ENCODE peak calls at places on chromosomes 1 and 21, in nine cellular contexts. L, Y, A, G, S, Q, Z, U and B are unnamed samples.

GRCh38 chr1:220881918-220882891 is 3.0 kb downstream of the HLX start:
- DNase-seq in L (no peak), Y (no peak), A (no peak), G (no peak), S (no peak), Q (no peak), Z (peak; percentile 45), U (peak; percentile 80), B (no peak)

GRCh38 chr1:227788279-227789041 is 27.0 kb upstream of the PRSS38 start:
- DNase-seq in L (no peak), Y (peak; percentile 61), A (peak; percentile 68), G (peak; percentile 65), S (peak; percentile 80), Q (no peak), Z (no peak), U (peak; percentile 92), B (peak; percentile 64)

GRCh38 chr1:6303397-6304012 is 42.6 kb upstream of the GPR153 start:
- DNase-seq in L (no peak), Y (no peak), A (no peak), G (no peak), S (no peak), Q (no peak), Z (no peak), U (no peak), B (no peak)

GRCh38 chr1:169106921-169107672 is 607 bp downstream of the ATP1B1 start:
- DNase-seq in L (no peak), Y (no peak), A (peak; percentile 27), G (no peak), S (no peak), Q (no peak), Z (peak; percentile 23), U (peak; percentile 61), B (no peak)

GRCh38 chr1:10122926-10123325 is 87.4 kb upstream of the KIF1B start:
- DNase-seq in L (no peak), Y (no peak), A (no peak), G (no peak), S (no peak), Q (no peak), Z (peak; percentile 43), U (no peak), B (no peak)

GRCh38 chr1:15429701-15430149 is 8.5 kb upstream of the CTRC start:
- DNase-seq in L (no peak), Y (no peak), A (no peak), G (peak; percentile 75), S (no peak), Q (no peak), Z (peak; percentile 37), U (no peak), B (no peak)

GRCh38 chr1:234498448-234499118 is 19.6 kb upstream of the TARBP1 start:
- DNase-seq in L (no peak), Y (no peak), A (no peak), G (peak; percentile 35), S (no peak), Q (no peak), Z (peak; percentile 20), U (no peak), B (no peak)

GRCh38 chr1:74343191-74343590 is 108.0 kb downstream of the TNNI3K start:
- DNase-seq in L (no peak), Y (no peak), A (no peak), G (no peak), S (no peak), Q (no peak), Z (no peak), U (peak; percentile 39), B (no peak)

GRCh38 chr1:155040358-155041093 is 6.9 kb downstream of the DCST1 start:
- DNase-seq in L (no peak), Y (no peak), A (no peak), G (no peak), S (no peak), Q (no peak), Z (no peak), U (no peak), B (no peak)

GRCh38 chr1:220872296-220872695 is 6.9 kb upstream of the HLX start:
- DNase-seq in L (no peak), Y (no peak), A (no peak), G (no peak), S (no peak), Q (no peak), Z (no peak), U (no peak), B (no peak)

GRCh38 chr1:204726478-204726877 is 40.9 kb upstream of the LRRN2 start:
- DNase-seq in L (no peak), Y (peak; percentile 96), A (no peak), G (peak; percentile 74), S (no peak), Q (no peak), Z (peak; percentile 4), U (no peak), B (no peak)

GRCh38 chr1:15684468-15685283 is 556 bp downstream of the PLEKHM2 start:
- DNase-seq in L (no peak), Y (peak; percentile 60), A (peak; percentile 37), G (no peak), S (no peak), Q (no peak), Z (no peak), U (peak; percentile 54), B (no peak)

GRCh38 chr1:87358219-87358618 is 29.5 kb downstream of the LMO4 start:
- DNase-seq in L (no peak), Y (no peak), A (no peak), G (no peak), S (no peak), Q (no peak), Z (no peak), U (no peak), B (no peak)

GRCh38 chr1:18724001-18724411 is 93.4 kb downstream of the PAX7 start:
- DNase-seq in L (no peak), Y (no peak), A (no peak), G (no peak), S (no peak), Q (no peak), Z (no peak), U (peak; percentile 33), B (no peak)

GRCh38 chr1:66984491-66984890 is 59.7 kb downstream of the MIER1 start:
- DNase-seq in L (no peak), Y (no peak), A (no peak), G (no peak), S (no peak), Q (no peak), Z (no peak), U (no peak), B (no peak)

GRCh38 chr1:204320413-204320812 is 39.3 kb downstream of the PLEKHA6 start:
- DNase-seq in L (no peak), Y (no peak), A (no peak), G (peak; percentile 90), S (no peak), Q (no peak), Z (peak; percentile 72), U (no peak), B (no peak)

GRCh38 chr1:240562111-240562590 is 49.8 kb downstream of the GREM2 start:
- DNase-seq in L (no peak), Y (no peak), A (no peak), G (no peak), S (no peak), Q (no peak), Z (peak; percentile 62), U (no peak), B (no peak)

GRCh38 chr1:192104852-192105251 is 53.4 kb upstream of the RGS18 start:
- DNase-seq in L (no peak), Y (no peak), A (no peak), G (peak; percentile 60), S (no peak), Q (no peak), Z (peak; percentile 52), U (no peak), B (no peak)

GRCh38 chr1:180643693-180644092 is 11.9 kb downstream of the XPR1 start:
- DNase-seq in L (no peak), Y (no peak), A (no peak), G (no peak), S (no peak), Q (peak; percentile 11), Z (peak; percentile 38), U (no peak), B (no peak)

GRCh38 chr1:94011709-94012590 is 102.7 kb upstream of the GCLM start:
- DNase-seq in L (no peak), Y (no peak), A (no peak), G (peak; percentile 63), S (no peak), Q (no peak), Z (no peak), U (no peak), B (no peak)

GRCh38 chr1:197526736-197527371 is 248.4 kb downstream of the DENND1B start:
- DNase-seq in L (no peak), Y (peak; percentile 1), A (no peak), G (peak; percentile 43), S (no peak), Q (no peak), Z (peak; percentile 45), U (peak; percentile 59), B (no peak)

GRCh38 chr1:111612006-111612405 is 7.6 kb upstream of the RAP1A start:
- DNase-seq in L (no peak), Y (no peak), A (no peak), G (peak; percentile 32), S (no peak), Q (no peak), Z (peak; percentile 50), U (no peak), B (no peak)

GRCh38 chr1:54973205-54973921 is 7.1 kb upstream of the TMEM61 start:
- DNase-seq in L (no peak), Y (peak; percentile 44), A (no peak), G (peak; percentile 55), S (no peak), Q (peak; percentile 56), Z (peak; percentile 82), U (peak; percentile 81), B (peak; percentile 78)
- TF ChIP-seq CTCF in L (peak; percentile 35), Y (peak; percentile 37), A (peak; percentile 45), G (peak; percentile 60), S (no peak), Q (no peak), Z (peak; percentile 62), U (peak; percentile 57), B (peak; percentile 48)

DNA sequence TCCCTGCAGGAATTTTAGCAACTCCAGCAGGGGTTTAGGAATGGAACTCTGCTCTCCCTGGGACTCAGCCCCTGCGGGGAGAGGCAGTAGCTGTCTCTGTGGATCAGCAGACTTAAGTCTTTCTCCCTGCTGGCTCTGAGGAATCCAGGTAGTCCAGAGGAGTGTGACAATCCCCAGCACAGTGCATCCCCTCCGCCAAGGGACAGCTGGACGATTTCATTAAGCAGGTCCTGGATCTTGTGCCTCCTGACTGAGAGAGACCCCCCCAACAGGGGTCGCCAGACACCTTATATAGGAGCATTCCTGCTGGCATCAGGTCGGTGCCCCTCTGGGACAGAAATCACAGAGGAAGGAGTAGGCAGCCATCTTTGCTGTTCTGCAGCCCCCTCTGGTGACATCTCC is 30.6 kb downstream of the AKT3 start:
- DNase-seq in L (no peak), Y (no peak), A (no peak), G (no peak), S (no peak), Q (no peak), Z (no peak), U (peak; percentile 34), B (no peak)
- TF ChIP-seq CTCF in L (no peak), Y (no peak), A (no peak), G (no peak), S (no peak), Q (no peak), Z (no peak), U (peak; percentile 19), B (no peak)

GRCh38 chr1:225418059-225418458 is 9.8 kb downstream of the LBR start:
- DNase-seq in L (no peak), Y (no peak), A (no peak), G (no peak), S (no peak), Q (no peak), Z (no peak), U (no peak), B (no peak)
- TF ChIP-seq CTCF in L (no peak), Y (no peak), A (no peak), G (no peak), S (no peak), Q (no peak), Z (no peak), U (no peak), B (no peak)

GRCh38 chr21:39630827-39631226 is 18.1 kb downstream of the B3GALT5 start:
- DNase-seq in L (no peak), Y (no peak), A (no peak), G (no peak), S (no peak), Q (no peak), Z (peak; percentile 61), U (no peak), B (no peak)
- TF ChIP-seq CTCF in L (no peak), Y (peak; percentile 38), A (no peak), G (no peak), S (no peak), Q (no peak), Z (no peak), U (no peak), B (no peak)